ENCODE peak calls at places on chromosomes 3 and 15, in five cellular contexts. T, K, V, F and O are unnamed samples.

GRCh38 chr15:62365795-62366442 is 200.8 kb upstream of the C2CD4B start:
- DNase-seq in F (no peak), T (no peak), K (no peak), V (no peak), O (no peak)

GRCh38 chr15:89116404-89116803 is 28.1 kb downstream of the ABHD2 start:
- DNase-seq in K (no peak), V (no peak), F (no peak), T (no peak), O (no peak)

GRCh38 chr15:33137101-33137500 is 57.4 kb downstream of the FMN1 start:
- DNase-seq in V (no peak), K (no peak), T (no peak), F (no peak), O (no peak)

GRCh38 chr3:65660000-65660598 is 378.6 kb downstream of the MAGI1 start:
- DNase-seq in T (no peak), K (no peak), V (no peak), F (no peak), O (no peak)

GRCh38 chr15:49815937-49816336 is 195.1 kb downstream of the DTWD1 start:
- DNase-seq in K (no peak), T (no peak), V (no peak), F (no peak), O (no peak)

GRCh38 chr15:48145923-48146322 is 25.1 kb downstream of the SLC24A5 start:
- DNase-seq in V (no peak), T (no peak), F (no peak), K (no peak), O (no peak)

GRCh38 chr3:27134165-27134796 is 234.9 kb downstream of the NEK10 start:
- DNase-seq in K (peak), V (peak), F (peak), T (peak), O (peak)

GRCh38 chr15:90266485-90266884 is 1.0 kb downstream of the NGRN start:
- DNase-seq in F (peak), T (no peak), K (no peak), V (no peak), O (no peak)

GRCh38 chr3:110067527-110067926 is 730.2 kb upstream of the DPPA4 start:
- DNase-seq in T (no peak), F (no peak), K (no peak), V (no peak), O (no peak)

GRCh38 chr3:80767599-80767998 is 993.8 kb downstream of the GBE1 start:
- DNase-seq in F (no peak), T (no peak), V (no peak), K (no peak), O (no peak)

GRCh38 chr15:40307421-40308165 is at the start of gene PLCB2:
- DNase-seq in F (peak), V (no peak), T (peak), K (peak), O (peak)

GRCh38 chr3:8712045-8712870 is 21.3 kb upstream of the CAV3 start:
- DNase-seq in T (no peak), K (no peak), V (no peak), F (no peak), O (no peak)

GRCh38 chr3:46987485-46988401 is 8.3 kb downstream of the NBEAL2 start:
- DNase-seq in V (no peak), K (peak), T (peak), F (peak), O (peak)

GRCh38 chr3:139357899-139358298 is 14.1 kb downstream of the MRPS22 start:
- DNase-seq in F (no peak), V (no peak), T (no peak), K (no peak), O (no peak)

GRCh38 chr15:41944313-41944940 is 27.9 kb downstream of the EHD4 start:
- DNase-seq in T (no peak), F (no peak), V (peak), K (no peak), O (no peak)

GRCh38 chr3:11154036-11154952 is at the start of gene HRH1:
- DNase-seq in K (no peak), V (peak), T (no peak), F (no peak), O (peak)

GRCh38 chr3:148681080-148681479 is 16.6 kb upstream of the AGTR1 start:
- DNase-seq in V (no peak), T (no peak), F (no peak), K (no peak), O (no peak)

GRCh38 chr3:11784962-11785361 is 61.7 kb downstream of the TAMM41 start:
- DNase-seq in K (no peak), F (no peak), T (no peak), V (no peak), O (no peak)

GRCh38 chr15:79283252-79284048 is 928 bp downstream of the ANKRD34C start:
- DNase-seq in F (peak), K (peak), V (peak), T (no peak), O (no peak)

GRCh38 chr3:148643389-148643840 is 54.3 kb upstream of the AGTR1 start:
- DNase-seq in K (no peak), V (no peak), T (no peak), F (no peak), O (no peak)

GRCh38 chr3:99760602-99761001 is 57.1 kb upstream of the CMSS1 start:
- DNase-seq in K (no peak), F (no peak), V (no peak), T (no peak), O (no peak)

GRCh38 chr15:60546764-60547163 is 67.8 kb upstream of the ICE2 start:
- DNase-seq in K (no peak), V (no peak), T (no peak), F (no peak), O (no peak)

GRCh38 chr3:150251654-150252053 is 156.4 kb upstream of the TSC22D2 start:
- DNase-seq in F (no peak), T (no peak), K (no peak), V (no peak), O (no peak)

GRCh38 chr3:101849714-101850326 is 506 bp downstream of the NFKBIZ start:
- DNase-seq in V (peak), K (peak), F (peak), T (peak), O (peak)

GRCh38 chr15:52434885-52435284 is 93.8 kb downstream of the MYO5A start:
- DNase-seq in T (no peak), V (no peak), K (no peak), F (no peak), O (no peak)

GRCh38 chr15:85793641-85794597 is 806 bp downstream of the KLHL25 start:
- DNase-seq in K (peak), T (peak), V (peak), F (peak), O (no peak)

GRCh38 chr15:35912196-35912595 is 366.2 kb upstream of the DPH6 start:
- DNase-seq in V (no peak), F (no peak), K (no peak), T (no peak), O (no peak)

GRCh38 chr15:93307513-93307912 is 218.5 kb upstream of the RGMA start:
- DNase-seq in K (no peak), T (no peak), F (no peak), V (no peak), O (no peak)

GRCh38 chr15:70091649-70092461 is 5.9 kb downstream of the TLE3 start:
- DNase-seq in T (no peak), V (no peak), K (no peak), F (peak), O (no peak)